ENCODE peak calls at places on chromosomes 6 and 20, in seven cellular contexts. One of them, this sample, is unnamed.
A peak's percentile ranks its signal among the peaks of the same experiment; 100 is the strongest.

GRCh38 chr6:141482773-141483172 is 650.0 kb upstream of the GJE1 start:
- DNase-seq in MM.1S: no peak
- DNase-seq in PC-3: no peak
- DNase-seq in GM23248: peak; percentile 33
- DNase-seq in HCT116: no peak
- DNase-seq in neural progenitor cell: no peak
- DNase-seq in GM23338: no peak
- DNase-seq in this sample: no peak

GRCh38 chr6:42260972-42261371 is 43.3 kb upstream of the MRPS10 start:
- DNase-seq in GM23248: peak; percentile 20
- DNase-seq in neural progenitor cell: peak; percentile 69
- DNase-seq in HCT116: no peak
- DNase-seq in PC-3: peak; percentile 26
- DNase-seq in GM23338: peak; percentile 82
- DNase-seq in MM.1S: no peak
- DNase-seq in this sample: peak; percentile 71

GRCh38 chr6:17542243-17542642 is 57.9 kb upstream of the FAM8A1 start:
- DNase-seq in MM.1S: no peak
- DNase-seq in neural progenitor cell: no peak
- DNase-seq in GM23338: no peak
- DNase-seq in PC-3: no peak
- DNase-seq in HCT116: no peak
- DNase-seq in GM23248: no peak
- DNase-seq in this sample: no peak

GRCh38 chr6:170135041-170135440 is 155.8 kb downstream of the DLL1 start:
- DNase-seq in PC-3: no peak
- DNase-seq in GM23248: no peak
- DNase-seq in neural progenitor cell: no peak
- DNase-seq in GM23338: no peak
- DNase-seq in MM.1S: no peak
- DNase-seq in HCT116: no peak
- DNase-seq in this sample: no peak

GRCh38 chr6:151353795-151354194 is 37.6 kb downstream of the ZBTB2 start:
- DNase-seq in MM.1S: no peak
- DNase-seq in GM23248: no peak
- DNase-seq in GM23338: no peak
- DNase-seq in PC-3: no peak
- DNase-seq in HCT116: no peak
- DNase-seq in neural progenitor cell: no peak
- DNase-seq in this sample: no peak

GRCh38 chr6:122198922-122199321 is 200.5 kb upstream of the HSF2 start:
- DNase-seq in MM.1S: no peak
- DNase-seq in GM23338: no peak
- DNase-seq in PC-3: no peak
- DNase-seq in HCT116: no peak
- DNase-seq in GM23248: no peak
- DNase-seq in neural progenitor cell: no peak
- DNase-seq in this sample: no peak

GRCh38 chr20:33992145-33992922 is 1.4 kb upstream of the RALY start:
- DNase-seq in PC-3: no peak
- DNase-seq in GM23338: peak; percentile 32
- DNase-seq in neural progenitor cell: no peak
- DNase-seq in HCT116: no peak
- DNase-seq in GM23248: peak; percentile 64
- DNase-seq in MM.1S: no peak
- DNase-seq in this sample: no peak

GRCh38 chr6:26033132-26033941 is 53.9 kb upstream of the HFE start:
- DNase-seq in GM23248: peak; percentile 94
- DNase-seq in PC-3: peak; percentile 97
- DNase-seq in neural progenitor cell: peak; percentile 87
- DNase-seq in HCT116: peak; percentile 95
- DNase-seq in GM23338: peak; percentile 95
- DNase-seq in MM.1S: peak; percentile 95
- DNase-seq in this sample: peak; percentile 90

GRCh38 chr20:63864978-63865640 is at the start of gene TPD52L2:
- DNase-seq in MM.1S: peak; percentile 98
- DNase-seq in neural progenitor cell: peak; percentile 99
- DNase-seq in GM23338: peak; percentile 100
- DNase-seq in HCT116: peak; percentile 100
- DNase-seq in PC-3: peak; percentile 99
- DNase-seq in GM23248: peak; percentile 100
- DNase-seq in this sample: peak; percentile 99

GRCh38 chr20:47113362-47114118 is 218.9 kb downstream of the EYA2 start:
- DNase-seq in MM.1S: no peak
- DNase-seq in GM23248: peak; percentile 51
- DNase-seq in HCT116: no peak
- DNase-seq in PC-3: peak; percentile 50
- DNase-seq in neural progenitor cell: no peak
- DNase-seq in GM23338: no peak
- DNase-seq in this sample: no peak

GRCh38 chr6:36627801-36628246 is 33.7 kb downstream of the SRSF3 start:
- DNase-seq in neural progenitor cell: no peak
- DNase-seq in GM23338: no peak
- DNase-seq in GM23248: peak; percentile 51
- DNase-seq in MM.1S: no peak
- DNase-seq in HCT116: no peak
- DNase-seq in PC-3: no peak
- DNase-seq in this sample: peak; percentile 66

GRCh38 chr6:6007311-6008113 is 787 bp upstream of the NRN1 start:
- DNase-seq in GM23248: peak; percentile 72
- DNase-seq in PC-3: no peak
- DNase-seq in GM23338: peak; percentile 82
- DNase-seq in MM.1S: peak; percentile 83
- DNase-seq in neural progenitor cell: peak; percentile 80
- DNase-seq in HCT116: no peak
- DNase-seq in this sample: no peak
- TF ChIP-seq EZH2 in GM23248: no peak
- TF ChIP-seq EZH2 in PC-3: no peak
- TF ChIP-seq EZH2 in GM23338: no peak
- TF ChIP-seq EZH2 in MM.1S: no peak
- TF ChIP-seq EZH2 in neural progenitor cell: no peak
- TF ChIP-seq EZH2 in HCT116: no peak
- TF ChIP-seq EZH2 in this sample: peak; percentile 85

GRCh38 chr20:9794831-9795230 is 44.0 kb downstream of the PAK5 start:
- DNase-seq in neural progenitor cell: no peak
- DNase-seq in PC-3: no peak
- DNase-seq in HCT116: no peak
- DNase-seq in GM23248: no peak
- DNase-seq in MM.1S: no peak
- DNase-seq in GM23338: no peak
- DNase-seq in this sample: no peak

GRCh38 chr20:9800406-9800805 is 38.5 kb downstream of the PAK5 start:
- DNase-seq in GM23338: no peak
- DNase-seq in PC-3: no peak
- DNase-seq in MM.1S: no peak
- DNase-seq in HCT116: no peak
- DNase-seq in GM23248: no peak
- DNase-seq in neural progenitor cell: no peak
- DNase-seq in this sample: no peak
- TF ChIP-seq EZH2phosphoT487 in GM23338: no peak
- TF ChIP-seq EZH2phosphoT487 in PC-3: no peak
- TF ChIP-seq EZH2phosphoT487 in MM.1S: no peak
- TF ChIP-seq EZH2phosphoT487 in HCT116: no peak
- TF ChIP-seq EZH2phosphoT487 in GM23248: no peak
- TF ChIP-seq EZH2phosphoT487 in neural progenitor cell: no peak
- TF ChIP-seq EZH2phosphoT487 in this sample: no peak

GRCh38 chr20:62837790-62838458 is 21.1 kb downstream of the COL9A3 start:
- DNase-seq in GM23338: no peak
- DNase-seq in neural progenitor cell: no peak
- DNase-seq in GM23248: peak; percentile 67
- DNase-seq in MM.1S: no peak
- DNase-seq in HCT116: no peak
- DNase-seq in PC-3: no peak
- DNase-seq in this sample: peak; percentile 58
- H3K27ac ChIP-seq in GM23338: no peak overlapping the region
- H3K27ac ChIP-seq in neural progenitor cell: no peak overlapping the region
- H3K27ac ChIP-seq in GM23248: no peak overlapping the region
- H3K27ac ChIP-seq in MM.1S: no peak overlapping the region
- H3K27ac ChIP-seq in HCT116: no peak overlapping the region
- H3K27ac ChIP-seq in PC-3: no peak overlapping the region
- H3K27ac ChIP-seq in this sample: no peak overlapping the region

DNA sequence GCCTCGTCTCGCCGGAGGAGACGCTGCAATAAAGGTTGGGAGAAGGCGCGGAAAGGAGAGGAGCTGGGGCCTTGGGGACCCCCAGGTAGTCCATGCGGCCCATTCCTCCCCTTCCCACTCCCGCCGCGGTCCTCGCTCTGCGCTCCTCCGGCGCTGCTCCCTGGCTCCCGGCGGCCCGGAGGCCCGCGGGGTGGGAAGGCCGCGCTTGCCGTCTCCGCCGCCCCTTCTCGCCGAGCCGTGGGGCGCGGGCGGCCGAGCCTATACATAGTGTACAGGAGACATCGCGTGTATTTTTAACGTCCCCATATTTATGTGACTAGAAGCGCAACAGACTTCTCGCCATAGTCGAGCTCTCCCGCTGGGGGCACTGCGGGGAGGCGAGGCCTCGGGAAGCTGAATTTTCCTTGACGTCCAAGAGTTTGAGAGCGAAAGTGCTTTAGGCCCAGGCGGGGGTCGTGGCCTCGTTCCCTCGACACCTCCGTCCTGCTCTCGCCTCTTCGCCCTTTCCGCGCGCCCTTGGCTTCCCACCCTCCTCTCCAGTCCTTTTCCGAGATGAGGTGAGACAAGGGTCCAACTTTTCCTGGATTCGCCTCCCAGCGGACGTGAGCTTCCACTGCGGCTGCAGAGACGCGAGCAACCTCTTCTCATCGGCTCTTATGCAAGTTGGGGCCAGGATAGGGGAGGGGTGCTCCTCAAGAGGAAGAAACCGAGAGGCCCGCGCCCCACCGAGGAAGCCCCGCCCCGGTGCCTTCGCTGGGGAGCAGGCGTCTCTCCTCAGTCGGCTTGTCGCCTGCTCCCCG is 29.0 kb downstream of the SLC12A5 start:
- DNase-seq in PC-3: no peak
- DNase-seq in neural progenitor cell: peak; percentile 80
- DNase-seq in GM23338: peak; percentile 93
- DNase-seq in MM.1S: no peak
- DNase-seq in GM23248: peak; percentile 76
- DNase-seq in HCT116: no peak
- DNase-seq in this sample: peak; percentile 68
- TF ChIP-seq EZH2 in PC-3: no peak
- TF ChIP-seq EZH2 in neural progenitor cell: peak; percentile 88
- TF ChIP-seq EZH2 in GM23338: peak; percentile 23
- TF ChIP-seq EZH2 in MM.1S: no peak
- TF ChIP-seq EZH2 in GM23248: peak; percentile 78
- TF ChIP-seq EZH2 in HCT116: no peak
- TF ChIP-seq EZH2 in this sample: peak; percentile 55

GRCh38 chr20:59149678-59150504 is 13.7 kb upstream of the ZNF831 start:
- DNase-seq in PC-3: no peak
- DNase-seq in HCT116: no peak
- DNase-seq in GM23248: no peak
- DNase-seq in GM23338: no peak
- DNase-seq in neural progenitor cell: no peak
- DNase-seq in MM.1S: no peak
- DNase-seq in this sample: peak; percentile 28
- TF ChIP-seq EZH2phosphoT487 in PC-3: no peak
- TF ChIP-seq EZH2phosphoT487 in HCT116: no peak
- TF ChIP-seq EZH2phosphoT487 in GM23248: no peak
- TF ChIP-seq EZH2phosphoT487 in GM23338: no peak
- TF ChIP-seq EZH2phosphoT487 in neural progenitor cell: no peak
- TF ChIP-seq EZH2phosphoT487 in MM.1S: no peak
- TF ChIP-seq EZH2phosphoT487 in this sample: no peak

GRCh38 chr6:148223424-148223842 is 119.2 kb upstream of the SASH1 start:
- DNase-seq in HCT116: no peak
- DNase-seq in PC-3: peak; percentile 14
- DNase-seq in GM23248: peak; percentile 83
- DNase-seq in GM23338: no peak
- DNase-seq in MM.1S: no peak
- DNase-seq in neural progenitor cell: no peak
- DNase-seq in this sample: no peak

GRCh38 chr6:148217051-148217450 is 125.6 kb upstream of the SASH1 start:
- DNase-seq in HCT116: no peak
- DNase-seq in PC-3: no peak
- DNase-seq in GM23248: no peak
- DNase-seq in neural progenitor cell: no peak
- DNase-seq in GM23338: no peak
- DNase-seq in MM.1S: no peak
- DNase-seq in this sample: no peak

GRCh38 chr6:148218542-148219258 is 123.9 kb upstream of the SASH1 start:
- DNase-seq in neural progenitor cell: no peak
- DNase-seq in GM23338: no peak
- DNase-seq in PC-3: no peak
- DNase-seq in HCT116: no peak
- DNase-seq in MM.1S: no peak
- DNase-seq in GM23248: no peak
- DNase-seq in this sample: peak; percentile 10

GRCh38 chr6:148221580-148221979 is 121.1 kb upstream of the SASH1 start:
- DNase-seq in GM23248: peak; percentile 19
- DNase-seq in PC-3: peak; percentile 4
- DNase-seq in HCT116: no peak
- DNase-seq in MM.1S: no peak
- DNase-seq in GM23338: peak; percentile 27
- DNase-seq in neural progenitor cell: no peak
- DNase-seq in this sample: no peak

DNA sequence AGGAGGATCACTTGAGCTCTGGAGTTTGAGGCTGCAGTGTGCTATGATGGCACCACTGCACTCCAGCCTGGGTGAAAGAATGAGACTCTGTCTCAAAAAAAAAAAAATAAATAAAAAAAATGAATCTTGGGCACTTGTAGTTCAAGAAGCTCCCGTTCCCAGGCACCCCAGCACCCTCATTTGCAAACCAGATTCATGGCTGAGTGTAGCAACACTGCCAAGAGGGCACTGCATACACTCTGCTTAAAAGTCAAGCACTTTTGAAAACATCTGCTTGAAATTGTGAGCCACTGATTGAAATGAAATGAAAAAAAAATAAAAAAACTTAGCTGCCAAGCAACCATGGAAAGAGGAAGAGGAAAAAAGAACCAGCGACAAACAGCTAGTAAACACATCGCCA is 124.7 kb upstream of the SASH1 start:
- DNase-seq in neural progenitor cell: no peak
- DNase-seq in HCT116: no peak
- DNase-seq in PC-3: no peak
- DNase-seq in GM23248: no peak
- DNase-seq in GM23338: no peak
- DNase-seq in MM.1S: no peak
- DNase-seq in this sample: no peak
- H3K27ac ChIP-seq in neural progenitor cell: no peak overlapping the region
- H3K27ac ChIP-seq in HCT116: no peak overlapping the region
- H3K27ac ChIP-seq in PC-3: no peak overlapping the region
- H3K27ac ChIP-seq in GM23248: no peak overlapping the region
- H3K27ac ChIP-seq in GM23338: no peak overlapping the region
- H3K27ac ChIP-seq in MM.1S: no peak overlapping the region
- H3K27ac ChIP-seq in this sample: no peak overlapping the region